ENCODE peak calls at places on chromosomes 7 and 10, in seven cellular contexts. Z is heart right ventricle, P is neural progenitor cell, L is uterus, E is IMR-90, V is OCI-LY7, Y is fibroblast of lung. S is an unnamed sample. For H3K4me1 and H3K9me3, the result is how much of the 10 kb centered on the place peaks cover.

GRCh38 chr7:108360058-108360800 is 96.0 kb downstream of the NRCAM start:
- DNase-seq in Y (no peak), E (no peak), Z (no peak), P (no peak), V (no peak), L (no peak), S (no peak)

GRCh38 chr10:100805543-100806355 is 60.4 kb downstream of the PAX2 start:
- DNase-seq in L (no peak), Z (no peak), E (no peak), P (no peak), Y (no peak), V (no peak), S (no peak)

GRCh38 chr10:21501731-21502370 is 23.6 kb downstream of the SKIDA1 start:
- DNase-seq in L (no peak), P (peak), V (no peak), Z (no peak), Y (no peak), E (no peak), S (no peak)

GRCh38 chr10:66627156-66627555 is 298.7 kb upstream of the LRRTM3 start:
- DNase-seq in Z (no peak), V (peak), E (no peak), L (no peak), Y (peak), P (peak), S (peak)

GRCh38 chr7:22387583-22387982 is 30.6 kb upstream of the RAPGEF5 start:
- DNase-seq in L (no peak), P (no peak), Z (no peak), E (peak), Y (peak), V (no peak), S (no peak)

GRCh38 chr7:24498439-24498838 is 74.8 kb upstream of the PALS2 start:
- DNase-seq in P (no peak), E (no peak), V (no peak), L (no peak), Y (no peak), Z (no peak), S (no peak)

GRCh38 chr7:115526272-115526671 is 504.3 kb downstream of the TFEC start:
- DNase-seq in Z (no peak), E (no peak), L (no peak), Y (no peak), V (no peak), P (peak), S (no peak)

GRCh38 chr7:112550468-112551060 is 69.8 kb downstream of the LSMEM1 start:
- DNase-seq in E (peak), Z (peak), Y (peak), L (no peak), V (peak), P (peak), S (peak)

GRCh38 chr7:115047968-115048720 is 126.2 kb downstream of the MDFIC start:
- DNase-seq in P (no peak), Z (no peak), L (no peak), V (no peak), E (peak), Y (peak), S (no peak)

GRCh38 chr7:103106336-103107070 is 31.6 kb downstream of the ARMC10 start:
- DNase-seq in E (peak), Y (peak), V (no peak), L (no peak), P (peak), Z (no peak), S (no peak)

GRCh38 chr7:157004839-157005455 is 5.5 kb downstream of the MNX1 start:
- DNase-seq in E (no peak), V (no peak), P (no peak), Z (no peak), Y (no peak), L (no peak), S (no peak)

GRCh38 chr10:3471927-3472704 is 299.5 kb upstream of the PITRM1 start:
- DNase-seq in P (peak), V (no peak), E (no peak), L (no peak), Z (no peak), Y (no peak), S (no peak)

GRCh38 chr10:33066558-33067236 is 108.7 kb upstream of the ITGB1 start:
- DNase-seq in E (peak), L (peak), Z (no peak), Y (peak), P (no peak), V (no peak), S (no peak)

GRCh38 chr10:123523833-123524232 is 142.3 kb upstream of the GPR26 start:
- DNase-seq in Y (no peak), V (no peak), L (no peak), Z (no peak), P (no peak), E (no peak), S (no peak)

GRCh38 chr7:1085266-1085665 is 2.6 kb upstream of the GPER1 start:
- DNase-seq in P (no peak), E (no peak), Z (no peak), L (no peak), V (peak), Y (no peak), S (no peak)

GRCh38 chr10:122435212-122435827 is 19.1 kb upstream of the ARMS2 start:
- DNase-seq in Z (no peak), E (peak), L (no peak), Y (peak), P (peak), V (peak), S (no peak)

GRCh38 chr10:22479419-22479818 is 134.1 kb downstream of the SPAG6 start:
- DNase-seq in Y (peak), Z (no peak), E (no peak), L (no peak), P (no peak), V (no peak), S (no peak)

GRCh38 chr7:26988975-26989374 is 106.8 kb downstream of the HOXA1 start:
- DNase-seq in Y (no peak), Z (no peak), E (no peak), V (no peak), P (no peak), L (no peak), S (no peak)

GRCh38 chr7:44220732-44221131 is 20.0 kb downstream of the YKT6 start:
- DNase-seq in Z (no peak), P (no peak), L (no peak), V (no peak), Y (no peak), E (no peak), S (no peak)

GRCh38 chr7:155852426-155853301 is 40.4 kb upstream of the SHH start:
- DNase-seq in E (no peak), P (no peak), Y (no peak), L (no peak), Z (no peak), V (no peak), S (no peak)

GRCh38 chr7:148927141-148927540 is 43.0 kb upstream of the EZH2 start:
- DNase-seq in Y (no peak), Z (no peak), E (no peak), L (no peak), V (no peak), P (no peak), S (no peak)

GRCh38 chr7:138565451-138566114 is 105.5 kb downstream of the TRIM24 start:
- DNase-seq in P (peak), V (peak), Z (no peak), Y (peak), L (no peak), E (peak), S (no peak)

GRCh38 chr7:2438181-2438580 is 34.8 kb downstream of the CHST12 start:
- DNase-seq in L (no peak), Y (peak), P (no peak), V (no peak), Z (no peak), E (no peak), S (no peak)

GRCh38 chr7:30147785-30148184 is 13.0 kb downstream of the MTURN start:
- DNase-seq in Z (no peak), Y (no peak), V (no peak), E (no peak), L (no peak), P (no peak), S (no peak)

GRCh38 chr7:77827999-77828398 is 29.4 kb downstream of the PHTF2 start:
- DNase-seq in Y (no peak), V (no peak), P (no peak), L (no peak), E (no peak), Z (no peak), S (no peak)

GRCh38 chr7:157670490-157671357 is 333.9 kb downstream of the DNAJB6 start:
- DNase-seq in V (no peak), P (no peak), E (no peak), Z (no peak), L (peak), Y (no peak), S (no peak)

GRCh38 chr7:119167431-119167830 is 942.9 kb downstream of the ANKRD7 start:
- DNase-seq in L (no peak), Z (no peak), V (peak), Y (no peak), P (no peak), E (no peak), S (no peak)

GRCh38 chr7:44101966-44102845 is 1.9 kb upstream of the AEBP1 start:
- DNase-seq in P (no peak), Z (peak), V (no peak), L (no peak), Y (peak), E (peak), S (no peak)

GRCh38 chr10:47021850-47022249 is 110.6 kb downstream of the PTPN20 start:
- DNase-seq in V (no peak), Y (no peak), P (no peak), Z (no peak), E (no peak), L (no peak), S (no peak)

GRCh38 chr10:13018171-13018570 is 16.7 kb upstream of the CCDC3 start:
- DNase-seq in E (peak), Y (no peak), V (no peak), P (no peak), Z (no peak), L (no peak), S (no peak)

GRCh38 chr7:50696810-50697582 is 85.7 kb downstream of the GRB10 start:
- DNase-seq in L (no peak), Y (no peak), V (peak), P (peak), E (no peak), Z (no peak), S (no peak)

DNA sequence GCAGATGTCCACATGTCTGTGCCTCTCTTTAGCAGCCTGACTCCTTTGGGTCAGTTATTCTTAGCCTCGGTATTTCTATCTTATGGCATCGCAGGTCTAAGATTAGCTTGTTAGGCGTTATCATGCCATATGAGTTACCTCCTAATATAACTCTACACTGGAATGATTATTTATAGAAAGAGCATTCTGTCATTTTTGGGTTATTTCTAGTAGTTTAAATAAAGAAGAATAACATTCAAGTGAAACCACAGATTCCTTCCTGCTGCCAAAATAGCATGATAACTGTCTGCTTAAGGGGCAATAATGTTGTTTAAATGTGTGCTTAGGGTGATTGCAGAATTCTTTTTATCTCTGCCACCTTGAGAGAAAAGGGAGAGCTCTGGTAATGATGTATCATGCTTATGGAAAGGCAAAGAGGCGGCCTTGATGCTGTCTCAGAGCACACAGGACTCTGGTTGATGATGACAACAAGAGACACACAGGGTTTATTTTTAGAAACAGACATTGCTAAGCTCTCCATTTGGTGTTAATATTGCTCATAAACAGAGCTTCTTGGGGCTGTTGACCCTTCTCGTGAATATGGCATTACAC is 10.4 kb downstream of the HDAC9 start:
- DNase-seq in E (peak), Y (peak), L (no peak), P (no peak), V (peak), Z (no peak), S (no peak)
- H3K4me3 ChIP-seq in E (no peak), Y (no peak), L (no peak), P (no peak), V (peak), Z (no peak), S (no peak)

DNA sequence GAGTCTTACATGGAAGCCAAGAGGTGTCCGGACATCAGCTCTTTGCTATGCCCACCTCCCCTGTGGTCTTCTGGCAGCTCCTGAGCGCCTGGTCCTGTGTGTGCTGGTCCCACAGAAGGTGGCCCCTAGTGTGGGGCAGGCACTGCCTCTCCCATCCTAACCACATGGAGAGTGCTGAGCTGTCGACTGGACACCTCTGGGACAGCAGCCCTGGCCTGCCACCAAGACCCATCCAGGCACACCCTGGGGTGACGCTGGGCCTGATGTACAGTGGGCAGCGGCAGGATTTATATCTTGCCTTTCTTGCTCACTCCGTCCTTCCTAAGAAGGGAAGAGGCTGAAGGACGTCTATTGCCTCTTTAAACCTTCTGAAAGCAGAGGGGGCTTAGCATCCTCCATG is 98.7 kb downstream of the EBF3 start:
- DNase-seq in L (no peak), P (no peak), Z (no peak), V (no peak), Y (no peak), E (no peak), S (no peak)
- H3K4me1 ChIP-seq in L (under half), P (under half), Z (under half), V (under half), Y (under half), E (under half), S (under half)

GRCh38 chr7:121002755-121003114 is 14.2 kb downstream of the CPED1 start:
- DNase-seq in V (no peak), L (no peak), E (peak), P (no peak), Y (peak), Z (no peak), S (no peak)

GRCh38 chr7:121005996-121006565 is 17.6 kb downstream of the CPED1 start:
- DNase-seq in V (no peak), Z (no peak), Y (no peak), P (no peak), L (no peak), E (no peak), S (no peak)

GRCh38 chr7:121001932-121002754 is 13.6 kb downstream of the CPED1 start:
- DNase-seq in P (no peak), Z (no peak), V (no peak), Y (peak), E (no peak), L (no peak), S (no peak)

GRCh38 chr7:121006731-121007315 is 18.3 kb downstream of the CPED1 start:
- DNase-seq in P (peak), E (no peak), Y (peak), L (no peak), V (no peak), Z (no peak), S (no peak)

DNA sequence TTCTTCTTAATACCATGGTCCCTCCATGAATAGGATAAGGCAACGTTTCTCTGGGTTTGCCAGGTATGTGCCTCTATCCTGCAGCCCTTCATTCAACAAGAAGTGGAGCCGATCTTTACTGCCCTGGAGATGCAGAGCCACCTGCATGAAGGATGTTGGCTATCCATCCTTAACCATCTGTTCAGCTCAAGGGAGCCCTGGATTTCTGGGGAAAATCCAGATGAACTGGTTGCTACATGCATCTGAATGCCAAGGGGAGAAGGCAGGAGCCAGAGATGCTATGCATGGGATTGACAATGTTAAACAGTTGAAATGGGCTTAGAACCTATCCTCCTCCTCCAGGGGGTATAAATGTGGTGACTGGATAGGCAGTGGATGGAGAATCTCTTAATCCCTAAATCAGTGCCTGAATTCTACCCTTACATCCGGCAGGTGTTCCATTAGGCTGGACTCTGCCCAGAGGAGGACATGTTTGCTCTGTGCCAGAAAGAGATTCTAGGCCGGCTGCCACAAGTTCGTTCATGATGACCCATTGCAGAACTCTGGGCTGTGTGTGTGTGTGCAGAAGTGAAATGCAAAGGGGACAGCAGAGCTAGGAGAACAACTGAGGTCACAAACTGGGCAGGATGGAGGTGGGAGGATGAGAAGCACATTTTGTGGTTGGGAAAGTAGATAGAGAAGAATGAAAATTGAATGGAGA is 15.6 kb downstream of the CPED1 start:
- DNase-seq in L (peak), E (no peak), P (no peak), Z (peak), V (no peak), Y (no peak), S (no peak)
- H3K9me3 ChIP-seq in L (under half), E (under half), P (under half), Z (under half), V (under half), Y (under half), S (under half)

DNA sequence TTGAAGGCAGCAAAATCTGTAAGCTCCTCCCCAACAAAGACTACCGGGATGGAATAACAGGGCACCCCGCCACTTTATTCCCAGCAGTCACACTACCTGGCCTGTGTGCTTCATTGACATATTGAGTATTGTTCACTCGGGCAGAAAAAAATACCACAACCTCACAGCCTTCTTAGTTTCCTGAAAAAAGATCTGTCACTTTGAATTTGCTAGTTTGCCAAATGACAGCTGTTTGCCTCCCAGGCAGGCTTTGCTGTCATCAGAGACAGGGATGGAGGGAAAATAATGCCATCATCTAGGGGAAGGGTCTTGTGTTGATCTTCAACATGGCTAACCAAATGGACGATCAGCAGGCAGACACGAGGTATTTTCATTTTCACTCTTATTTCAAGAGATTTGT is 26.9 kb downstream of the BMPER start:
- DNase-seq in P (no peak), L (no peak), V (no peak), Z (no peak), E (no peak), Y (no peak), S (no peak)
- H3K4me3 ChIP-seq in P (no peak), L (peak), V (no peak), Z (peak), E (no peak), Y (no peak), S (no peak)